ENCODE peak calls at places on chromosomes 2 and 18, in nine cellular contexts. One of them, this sample, is unnamed.
A peak's percentile ranks its signal among the peaks of the same experiment; 100 is the strongest.

GRCh38 chr2:232776435-232776834 is at the start of gene KCNJ13:
- DNase-seq in GM23338: peak; percentile 55
- DNase-seq in omental fat pad: no peak
- DNase-seq in CD8-positive, alpha-beta T cell: no peak
- DNase-seq in hepatocyte: peak; percentile 54
- DNase-seq in GM10248: no peak
- DNase-seq in kidney epithelial cell: no peak
- DNase-seq in AG10803: peak; percentile 1
- DNase-seq in HepG2: no peak
- DNase-seq in this sample: no peak

GRCh38 chr2:2158915-2159314 is 172.2 kb downstream of the MYT1L start:
- DNase-seq in GM23338: no peak
- DNase-seq in omental fat pad: no peak
- DNase-seq in CD8-positive, alpha-beta T cell: no peak
- DNase-seq in hepatocyte: no peak
- DNase-seq in GM10248: no peak
- DNase-seq in kidney epithelial cell: no peak
- DNase-seq in AG10803: no peak
- DNase-seq in HepG2: no peak
- DNase-seq in this sample: no peak

GRCh38 chr18:67232406-67232805 is 284.1 kb downstream of the DSEL start:
- DNase-seq in GM23338: peak; percentile 29
- DNase-seq in omental fat pad: no peak
- DNase-seq in CD8-positive, alpha-beta T cell: no peak
- DNase-seq in hepatocyte: no peak
- DNase-seq in GM10248: no peak
- DNase-seq in kidney epithelial cell: peak; percentile 29
- DNase-seq in AG10803: peak; percentile 80
- DNase-seq in HepG2: no peak
- DNase-seq in this sample: no peak

GRCh38 chr2:16566701-16567100 is 98.9 kb downstream of the CYRIA start:
- DNase-seq in GM23338: no peak
- DNase-seq in omental fat pad: no peak
- DNase-seq in CD8-positive, alpha-beta T cell: no peak
- DNase-seq in hepatocyte: no peak
- DNase-seq in GM10248: no peak
- DNase-seq in kidney epithelial cell: no peak
- DNase-seq in AG10803: no peak
- DNase-seq in HepG2: no peak
- DNase-seq in this sample: no peak

GRCh38 chr2:10584843-10585475 is 104.8 kb downstream of the NOL10 start:
- DNase-seq in GM23338: no peak
- DNase-seq in omental fat pad: no peak
- DNase-seq in CD8-positive, alpha-beta T cell: no peak
- DNase-seq in hepatocyte: peak; percentile 64
- DNase-seq in GM10248: no peak
- DNase-seq in kidney epithelial cell: peak; percentile 94
- DNase-seq in AG10803: peak; percentile 85
- DNase-seq in HepG2: peak; percentile 58
- DNase-seq in this sample: no peak

GRCh38 chr2:68824831-68825230 is 46.4 kb downstream of the BMP10 start:
- DNase-seq in GM23338: no peak
- DNase-seq in omental fat pad: no peak
- DNase-seq in CD8-positive, alpha-beta T cell: no peak
- DNase-seq in hepatocyte: no peak
- DNase-seq in GM10248: no peak
- DNase-seq in kidney epithelial cell: no peak
- DNase-seq in AG10803: peak; percentile 84
- DNase-seq in HepG2: no peak
- DNase-seq in this sample: no peak

GRCh38 chr2:5123597-5124196 is 568.5 kb upstream of the SOX11 start:
- DNase-seq in GM23338: no peak
- DNase-seq in omental fat pad: no peak
- DNase-seq in CD8-positive, alpha-beta T cell: no peak
- DNase-seq in hepatocyte: no peak
- DNase-seq in GM10248: no peak
- DNase-seq in kidney epithelial cell: no peak
- DNase-seq in AG10803: no peak
- DNase-seq in HepG2: no peak
- DNase-seq in this sample: no peak

GRCh38 chr18:52723456-52724065 is 383.6 kb downstream of the DCC start:
- DNase-seq in GM23338: no peak
- DNase-seq in omental fat pad: no peak
- DNase-seq in CD8-positive, alpha-beta T cell: no peak
- DNase-seq in hepatocyte: no peak
- DNase-seq in GM10248: no peak
- DNase-seq in kidney epithelial cell: no peak
- DNase-seq in AG10803: no peak
- DNase-seq in HepG2: no peak
- DNase-seq in this sample: no peak

GRCh38 chr2:231464576-231465540 is 574 bp upstream of the NCL start:
- DNase-seq in GM23338: peak; percentile 99
- DNase-seq in omental fat pad: peak; percentile 96
- DNase-seq in CD8-positive, alpha-beta T cell: peak; percentile 99
- DNase-seq in hepatocyte: peak; percentile 99
- DNase-seq in GM10248: peak; percentile 99
- DNase-seq in kidney epithelial cell: no peak
- DNase-seq in AG10803: no peak
- DNase-seq in HepG2: peak; percentile 30
- DNase-seq in this sample: peak; percentile 96

GRCh38 chr2:100297511-100297910 is 24.8 kb downstream of the LONRF2 start:
- DNase-seq in GM23338: no peak
- DNase-seq in omental fat pad: no peak
- DNase-seq in CD8-positive, alpha-beta T cell: no peak
- DNase-seq in hepatocyte: no peak
- DNase-seq in GM10248: no peak
- DNase-seq in kidney epithelial cell: no peak
- DNase-seq in AG10803: no peak
- DNase-seq in HepG2: no peak
- DNase-seq in this sample: no peak

GRCh38 chr18:67347499-67347898 is 169.0 kb downstream of the DSEL start:
- DNase-seq in GM23338: no peak
- DNase-seq in omental fat pad: no peak
- DNase-seq in CD8-positive, alpha-beta T cell: no peak
- DNase-seq in hepatocyte: no peak
- DNase-seq in GM10248: no peak
- DNase-seq in kidney epithelial cell: no peak
- DNase-seq in AG10803: no peak
- DNase-seq in HepG2: no peak
- DNase-seq in this sample: no peak

GRCh38 chr18:8718401-8718913 is 13.1 kb downstream of the MTCL1 start:
- DNase-seq in GM23338: no peak
- DNase-seq in omental fat pad: no peak
- DNase-seq in CD8-positive, alpha-beta T cell: no peak
- DNase-seq in hepatocyte: no peak
- DNase-seq in GM10248: no peak
- DNase-seq in kidney epithelial cell: no peak
- DNase-seq in AG10803: no peak
- DNase-seq in HepG2: no peak
- DNase-seq in this sample: no peak

GRCh38 chr2:29808321-29808720 is 113.1 kb downstream of the ALK start:
- DNase-seq in GM23338: no peak
- DNase-seq in omental fat pad: no peak
- DNase-seq in CD8-positive, alpha-beta T cell: no peak
- DNase-seq in hepatocyte: no peak
- DNase-seq in GM10248: no peak
- DNase-seq in kidney epithelial cell: no peak
- DNase-seq in AG10803: no peak
- DNase-seq in HepG2: no peak
- DNase-seq in this sample: no peak

GRCh38 chr2:29810956-29811355 is 110.4 kb downstream of the ALK start:
- DNase-seq in GM23338: peak; percentile 11
- DNase-seq in omental fat pad: no peak
- DNase-seq in CD8-positive, alpha-beta T cell: no peak
- DNase-seq in hepatocyte: peak; percentile 56
- DNase-seq in GM10248: no peak
- DNase-seq in kidney epithelial cell: no peak
- DNase-seq in AG10803: no peak
- DNase-seq in HepG2: no peak
- DNase-seq in this sample: no peak

GRCh38 chr2:29806461-29806860 is 114.9 kb downstream of the ALK start:
- DNase-seq in GM23338: no peak
- DNase-seq in omental fat pad: no peak
- DNase-seq in CD8-positive, alpha-beta T cell: no peak
- DNase-seq in hepatocyte: peak; percentile 31
- DNase-seq in GM10248: no peak
- DNase-seq in kidney epithelial cell: no peak
- DNase-seq in AG10803: no peak
- DNase-seq in HepG2: no peak
- DNase-seq in this sample: no peak

GRCh38 chr2:29811378-29811777 is 110.0 kb downstream of the ALK start:
- DNase-seq in GM23338: no peak
- DNase-seq in omental fat pad: no peak
- DNase-seq in CD8-positive, alpha-beta T cell: no peak
- DNase-seq in hepatocyte: peak; percentile 51
- DNase-seq in GM10248: no peak
- DNase-seq in kidney epithelial cell: peak; percentile 77
- DNase-seq in AG10803: no peak
- DNase-seq in HepG2: no peak
- DNase-seq in this sample: no peak
- TF ChIP-seq CTCF in GM23338: no peak
- TF ChIP-seq CTCF in omental fat pad: no peak
- TF ChIP-seq CTCF in CD8-positive, alpha-beta T cell: no peak
- TF ChIP-seq CTCF in hepatocyte: no peak
- TF ChIP-seq CTCF in GM10248: no peak
- TF ChIP-seq CTCF in kidney epithelial cell: no peak
- TF ChIP-seq CTCF in AG10803: no peak
- TF ChIP-seq CTCF in HepG2: no peak
- TF ChIP-seq CTCF in this sample: no peak

DNA sequence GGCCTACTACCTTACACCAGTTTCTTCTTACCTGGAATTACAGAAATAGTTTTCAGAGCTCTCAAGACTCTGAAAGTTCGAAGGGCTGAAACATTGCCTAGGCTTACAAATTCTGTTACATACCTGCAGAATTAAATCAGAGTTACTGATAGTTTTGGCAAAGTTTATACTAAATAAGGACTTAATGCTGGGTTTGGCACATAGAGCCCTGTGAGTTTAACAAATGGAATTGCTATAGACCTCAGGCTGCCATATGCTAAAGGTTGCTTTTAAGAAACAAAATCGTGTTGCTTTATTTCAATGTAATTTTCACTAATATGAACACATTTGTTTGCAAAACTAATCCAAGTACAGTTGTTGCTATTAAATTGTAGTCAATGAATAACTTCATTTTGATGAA is 40.1 kb downstream of the SCN3A start:
- DNase-seq in GM23338: no peak
- DNase-seq in omental fat pad: no peak
- DNase-seq in CD8-positive, alpha-beta T cell: no peak
- DNase-seq in hepatocyte: no peak
- DNase-seq in GM10248: no peak
- DNase-seq in kidney epithelial cell: no peak
- DNase-seq in AG10803: peak; percentile 11
- DNase-seq in HepG2: no peak
- DNase-seq in this sample: no peak
- TF ChIP-seq CTCF in GM23338: no peak
- TF ChIP-seq CTCF in omental fat pad: no peak
- TF ChIP-seq CTCF in CD8-positive, alpha-beta T cell: no peak
- TF ChIP-seq CTCF in hepatocyte: no peak
- TF ChIP-seq CTCF in GM10248: no peak
- TF ChIP-seq CTCF in kidney epithelial cell: no peak
- TF ChIP-seq CTCF in AG10803: no peak
- TF ChIP-seq CTCF in HepG2: no peak
- TF ChIP-seq CTCF in this sample: no peak

DNA sequence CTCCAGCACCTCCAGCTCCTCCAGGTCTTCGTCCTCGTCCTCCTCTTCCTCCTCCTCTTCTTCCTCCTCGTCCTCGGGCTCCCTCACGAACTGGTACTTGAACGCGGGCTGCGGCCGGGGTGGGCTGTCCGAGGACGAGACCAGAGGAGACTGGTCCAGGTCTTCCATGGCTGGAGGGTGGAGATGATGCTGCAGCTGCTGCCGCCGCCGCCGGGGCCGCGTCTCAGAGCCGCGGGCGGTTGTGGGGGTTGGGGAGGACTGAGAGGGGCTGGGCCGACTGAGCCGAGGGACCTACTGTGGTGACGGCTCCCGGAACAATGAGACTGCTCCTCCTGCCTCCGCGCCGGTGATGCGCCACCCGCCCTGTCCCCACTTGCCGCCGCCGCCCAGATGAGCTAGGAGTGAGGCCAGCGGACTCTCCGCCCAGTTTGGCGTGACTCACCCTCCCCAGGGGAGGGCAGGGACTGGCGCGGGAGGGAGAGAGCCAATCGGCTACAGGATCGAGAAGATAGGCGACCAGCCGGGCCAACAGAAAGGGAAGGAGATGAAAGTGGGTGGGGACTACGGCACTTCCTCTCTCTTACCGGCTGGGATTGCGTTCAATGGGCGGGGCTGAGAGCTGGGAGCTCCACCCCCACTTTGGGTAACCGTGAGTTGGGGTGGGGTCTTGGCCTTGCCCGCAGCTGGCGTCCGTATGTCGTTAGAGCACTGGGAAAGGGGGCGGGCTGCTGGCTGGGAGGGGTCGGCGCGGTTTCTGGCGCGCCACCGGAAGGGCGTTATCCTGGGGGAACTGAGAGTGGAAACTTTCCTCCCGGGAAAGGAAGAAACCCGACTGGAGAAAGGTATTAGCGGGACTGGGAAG is at the start of gene RTN4:
- DNase-seq in GM23338: peak; percentile 100
- DNase-seq in omental fat pad: peak; percentile 89
- DNase-seq in CD8-positive, alpha-beta T cell: peak; percentile 97
- DNase-seq in hepatocyte: peak; percentile 99
- DNase-seq in GM10248: peak; percentile 97
- DNase-seq in kidney epithelial cell: peak; percentile 95
- DNase-seq in AG10803: peak; percentile 99
- DNase-seq in HepG2: peak; percentile 99
- DNase-seq in this sample: peak; percentile 99
- TF ChIP-seq CTCF in GM23338: no peak
- TF ChIP-seq CTCF in omental fat pad: no peak
- TF ChIP-seq CTCF in CD8-positive, alpha-beta T cell: no peak
- TF ChIP-seq CTCF in hepatocyte: no peak
- TF ChIP-seq CTCF in GM10248: no peak
- TF ChIP-seq CTCF in kidney epithelial cell: peak; percentile 13
- TF ChIP-seq CTCF in AG10803: no peak
- TF ChIP-seq CTCF in HepG2: peak; percentile 37
- TF ChIP-seq CTCF in this sample: no peak

DNA sequence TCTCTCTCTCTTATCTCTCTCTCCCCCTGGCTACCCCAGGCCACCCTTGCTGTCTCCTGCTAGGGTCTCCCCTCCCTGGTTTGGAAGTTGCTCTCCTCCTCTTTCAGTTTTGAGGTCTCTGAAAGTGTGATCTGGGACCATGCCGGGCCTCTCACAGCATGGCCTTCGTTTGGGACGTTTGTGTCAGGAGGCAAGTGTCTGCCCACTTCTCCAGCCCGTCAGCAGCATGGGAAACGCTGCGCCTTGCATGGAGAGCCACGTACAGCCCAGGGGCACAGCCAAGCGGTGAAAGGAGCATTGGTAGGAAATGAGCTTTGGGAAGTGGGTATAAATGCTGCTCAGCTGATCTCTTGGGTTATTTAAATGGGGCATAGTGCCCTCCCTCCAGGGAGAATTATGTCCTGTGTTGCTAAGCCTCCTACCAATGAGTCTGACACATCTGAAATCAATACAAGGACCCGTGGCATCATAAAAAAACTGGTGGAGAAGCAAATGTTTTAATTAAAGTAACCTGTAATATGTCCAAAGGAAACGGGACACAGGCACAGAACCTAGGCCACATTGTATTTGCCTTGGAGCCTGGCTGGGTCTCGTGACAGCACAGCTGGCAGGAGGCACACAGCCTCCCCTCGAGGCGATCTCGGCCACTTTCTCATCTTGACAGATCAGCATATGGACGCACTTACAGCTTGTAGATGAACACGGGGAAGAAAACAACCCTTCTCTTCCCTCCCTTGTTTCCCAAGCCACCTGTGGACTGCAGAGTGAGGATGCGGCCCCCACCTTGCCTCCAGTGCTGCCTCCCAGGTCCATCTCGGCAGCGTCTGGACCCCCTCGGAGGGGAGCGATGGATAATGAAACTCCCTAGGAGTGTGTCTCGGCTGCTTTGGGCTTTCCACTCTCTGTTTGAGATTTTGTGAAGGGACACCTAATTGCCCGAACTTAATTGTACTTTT is 72.7 kb downstream of the SH3RF3 start:
- DNase-seq in GM23338: no peak
- DNase-seq in omental fat pad: no peak
- DNase-seq in CD8-positive, alpha-beta T cell: no peak
- DNase-seq in hepatocyte: no peak
- DNase-seq in GM10248: no peak
- DNase-seq in kidney epithelial cell: no peak
- DNase-seq in AG10803: peak; percentile 42
- DNase-seq in HepG2: no peak
- DNase-seq in this sample: peak; percentile 55
- TF ChIP-seq CTCF in GM23338: no peak
- TF ChIP-seq CTCF in omental fat pad: no peak
- TF ChIP-seq CTCF in CD8-positive, alpha-beta T cell: no peak
- TF ChIP-seq CTCF in hepatocyte: no peak
- TF ChIP-seq CTCF in GM10248: no peak
- TF ChIP-seq CTCF in kidney epithelial cell: no peak
- TF ChIP-seq CTCF in AG10803: peak; percentile 37
- TF ChIP-seq CTCF in HepG2: no peak
- TF ChIP-seq CTCF in this sample: no peak